ENCODE peak calls at places on chromosomes 11 and 22, in four cellular contexts. One of them, this sample, is unnamed.

GRCh38 chr22:36113121-36113520 is 47.4 kb downstream of the APOL3 start:
- DNase-seq in Panc1: no peak
- DNase-seq in uterus: no peak
- DNase-seq in ovary: no peak
- DNase-seq in this sample: no peak

GRCh38 chr11:67029146-67029545 is 6.2 kb downstream of the SYT12 start:
- DNase-seq in Panc1: no peak
- DNase-seq in uterus: no peak
- DNase-seq in ovary: no peak
- DNase-seq in this sample: no peak

GRCh38 chr11:120832609-120833221 is 191.2 kb upstream of the TBCEL start:
- DNase-seq in Panc1: no peak
- DNase-seq in uterus: no peak
- DNase-seq in ovary: no peak
- DNase-seq in this sample: no peak

GRCh38 chr11:128421577-128421976 is 165.8 kb downstream of the ETS1 start:
- DNase-seq in Panc1: no peak
- DNase-seq in uterus: no peak
- DNase-seq in ovary: no peak
- DNase-seq in this sample: no peak

GRCh38 chr11:124625504-124626168 is 3.0 kb downstream of the TBRG1 start:
- DNase-seq in Panc1: no peak
- DNase-seq in uterus: no peak
- DNase-seq in ovary: no peak
- DNase-seq in this sample: no peak

GRCh38 chr11:409008-409599 is 5.7 kb downstream of the SIGIRR start:
- DNase-seq in Panc1: no peak
- DNase-seq in uterus: no peak
- DNase-seq in ovary: peak; percentile 30
- DNase-seq in this sample: no peak

GRCh38 chr11:61369372-61370348 is 7.5 kb downstream of the TMEM138 start:
- DNase-seq in Panc1: no peak
- DNase-seq in uterus: peak; percentile 83
- DNase-seq in ovary: peak; percentile 75
- DNase-seq in this sample: no peak

GRCh38 chr11:77580712-77581337 is 8.9 kb upstream of the AQP11 start:
- DNase-seq in Panc1: no peak
- DNase-seq in uterus: no peak
- DNase-seq in ovary: no peak
- DNase-seq in this sample: no peak

GRCh38 chr11:1260023-1260501 is 37.2 kb downstream of the MUC5B start:
- DNase-seq in Panc1: peak; percentile 13
- DNase-seq in uterus: no peak
- DNase-seq in ovary: no peak
- DNase-seq in this sample: no peak

GRCh38 chr11:8067929-8068575 is 13.0 kb upstream of the TUB start:
- DNase-seq in Panc1: no peak
- DNase-seq in uterus: no peak
- DNase-seq in ovary: no peak
- DNase-seq in this sample: no peak

GRCh38 chr11:117843666-117844484 is 19.3 kb upstream of the FXYD2 start:
- DNase-seq in Panc1: peak; percentile 54
- DNase-seq in uterus: peak; percentile 86
- DNase-seq in ovary: peak; percentile 90
- DNase-seq in this sample: peak; percentile 28

GRCh38 chr11:124920870-124921609 is 2.0 kb downstream of the HEPN1 start:
- DNase-seq in Panc1: no peak
- DNase-seq in uterus: peak; percentile 53
- DNase-seq in ovary: peak; percentile 86
- DNase-seq in this sample: no peak

GRCh38 chr11:20159680-20160381 is 444 bp downstream of the DBX1 start:
- DNase-seq in Panc1: no peak
- DNase-seq in uterus: no peak
- DNase-seq in ovary: no peak
- DNase-seq in this sample: no peak

GRCh38 chr11:48028909-48029685 is 48.7 kb downstream of the PTPRJ start:
- DNase-seq in Panc1: no peak
- DNase-seq in uterus: no peak
- DNase-seq in ovary: no peak
- DNase-seq in this sample: no peak

GRCh38 chr11:43866520-43866919 is 14.1 kb upstream of the ALKBH3 start:
- DNase-seq in Panc1: no peak
- DNase-seq in uterus: no peak
- DNase-seq in ovary: no peak
- DNase-seq in this sample: no peak

GRCh38 chr22:21972293-21972779 is 10.3 kb downstream of the TOP3B start:
- DNase-seq in Panc1: peak; percentile 33
- DNase-seq in uterus: no peak
- DNase-seq in ovary: no peak
- DNase-seq in this sample: no peak

GRCh38 chr22:47690586-47690985 is 928.1 kb downstream of the TBC1D22A start:
- DNase-seq in Panc1: no peak
- DNase-seq in uterus: no peak
- DNase-seq in ovary: no peak
- DNase-seq in this sample: no peak

GRCh38 chr22:23401910-23402274 is 178.2 kb downstream of the IGLL1 start:
- DNase-seq in Panc1: no peak
- DNase-seq in uterus: no peak
- DNase-seq in ovary: peak; percentile 65
- DNase-seq in this sample: no peak

GRCh38 chr22:23237201-23237798 is 57.0 kb downstream of the BCR start:
- DNase-seq in Panc1: no peak
- DNase-seq in uterus: peak; percentile 64
- DNase-seq in ovary: peak; percentile 67
- DNase-seq in this sample: no peak

GRCh38 chr11:35330924-35331323 is 88.4 kb downstream of the SLC1A2 start:
- DNase-seq in Panc1: no peak
- DNase-seq in uterus: no peak
- DNase-seq in ovary: no peak
- DNase-seq in this sample: no peak

GRCh38 chr11:120516461-120517389 is 5.2 kb downstream of the GRIK4 start:
- DNase-seq in Panc1: no peak
- DNase-seq in uterus: no peak
- DNase-seq in ovary: peak; percentile 23
- DNase-seq in this sample: no peak

GRCh38 chr11:89452780-89453179 is 38.4 kb downstream of the NOX4 start:
- DNase-seq in Panc1: no peak
- DNase-seq in uterus: no peak
- DNase-seq in ovary: no peak
- DNase-seq in this sample: no peak

GRCh38 chr11:8252946-8253345 is 10.7 kb downstream of the LMO1 start:
- DNase-seq in Panc1: no peak
- DNase-seq in uterus: peak; percentile 11
- DNase-seq in ovary: no peak
- DNase-seq in this sample: no peak

GRCh38 chr22:23206915-23207314 is 26.6 kb downstream of the BCR start:
- DNase-seq in Panc1: no peak
- DNase-seq in uterus: no peak
- DNase-seq in ovary: no peak
- DNase-seq in this sample: no peak

GRCh38 chr11:65695459-65696241 is 16.4 kb upstream of the KAT5 start:
- DNase-seq in Panc1: no peak
- DNase-seq in uterus: no peak
- DNase-seq in ovary: no peak
- DNase-seq in this sample: no peak

GRCh38 chr11:121134758-121135312 is 33.8 kb downstream of the TECTA start:
- DNase-seq in Panc1: no peak
- DNase-seq in uterus: no peak
- DNase-seq in ovary: no peak
- DNase-seq in this sample: no peak

DNA sequence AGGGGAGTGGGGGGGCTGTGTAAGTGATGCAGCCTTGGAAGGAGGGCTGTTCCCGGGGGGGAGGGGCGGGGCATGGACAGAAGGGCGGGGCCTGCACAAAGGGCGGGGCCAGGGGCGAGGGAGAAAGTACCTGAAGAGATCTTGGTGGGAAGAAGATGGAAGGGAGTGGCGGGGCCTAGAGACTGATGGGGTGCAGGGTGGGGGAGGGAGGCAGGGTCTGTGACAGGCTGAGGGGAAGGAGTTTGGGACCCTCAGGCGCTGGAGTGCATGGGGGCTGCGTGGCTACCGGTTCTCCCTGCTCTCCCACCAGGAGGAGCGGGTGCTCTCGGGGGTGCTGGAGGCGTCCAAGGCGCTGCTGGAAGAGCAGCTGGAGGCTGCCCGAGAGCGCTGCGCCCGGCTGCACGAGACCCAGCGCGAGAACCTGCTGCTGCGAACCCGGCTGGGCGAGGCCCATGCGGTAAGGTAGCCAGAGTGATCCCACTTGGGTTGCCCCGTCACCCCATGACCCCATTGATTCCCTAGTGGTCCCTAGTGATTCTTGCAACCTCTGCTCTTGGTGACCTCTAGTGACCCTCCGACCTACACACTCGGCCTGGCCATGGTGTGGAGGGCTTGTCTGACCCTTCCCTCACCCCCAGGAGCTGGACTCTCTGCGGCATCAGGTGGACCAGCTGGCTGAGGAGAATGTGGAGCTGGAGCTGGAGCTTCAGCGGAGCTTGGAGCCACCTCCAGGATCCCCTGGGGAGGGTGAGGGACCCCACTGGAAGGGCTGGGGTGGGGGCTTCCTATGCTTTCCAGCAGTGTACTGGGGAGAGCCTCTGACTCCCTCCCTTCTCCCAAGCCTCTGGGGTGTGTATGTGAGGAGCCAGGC is 3.1 kb downstream of the CCDC88B start:
- DNase-seq in Panc1: no peak
- DNase-seq in uterus: no peak
- DNase-seq in ovary: no peak
- DNase-seq in this sample: no peak
- H3K27ac ChIP-seq in Panc1: peak overlapping the region; percentile 67
- H3K27ac ChIP-seq in uterus: no peak overlapping the region
- H3K27ac ChIP-seq in ovary: no peak overlapping the region
- H3K27ac ChIP-seq in this sample: no peak overlapping the region

GRCh38 chr11:57413681-57414080 is 13.2 kb downstream of the SLC43A3 start:
- DNase-seq in Panc1: no peak
- DNase-seq in uterus: no peak
- DNase-seq in ovary: no peak
- DNase-seq in this sample: no peak
- H3K4me1 ChIP-seq in Panc1: no peaks in the 10 kb centered on the region
- H3K4me1 ChIP-seq in uterus: no peaks in the 10 kb centered on the region
- H3K4me1 ChIP-seq in ovary: no peaks in the 10 kb centered on the region
- H3K4me1 ChIP-seq in this sample: no peaks in the 10 kb centered on the region

GRCh38 chr22:24768537-24769374 is 5.8 kb downstream of the PIWIL3 start:
- DNase-seq in Panc1: no peak
- DNase-seq in uterus: no peak
- DNase-seq in ovary: peak; percentile 35
- DNase-seq in this sample: peak; percentile 30
- TF ChIP-seq CTCF in Panc1: peak; percentile 77
- TF ChIP-seq CTCF in uterus: peak; percentile 51
- TF ChIP-seq CTCF in ovary: peak; percentile 38
- TF ChIP-seq CTCF in this sample: peak; percentile 73

GRCh38 chr22:49936018-49936972 is 17.9 kb downstream of the CRELD2 start:
- DNase-seq in Panc1: no peak
- DNase-seq in uterus: peak; percentile 96
- DNase-seq in ovary: peak; percentile 94
- DNase-seq in this sample: peak; percentile 80
- H3K27ac ChIP-seq in Panc1: peak overlapping the region; percentile 68
- H3K27ac ChIP-seq in uterus: peak overlapping the region; percentile 64
- H3K27ac ChIP-seq in ovary: peak overlapping the region; percentile 95
- H3K27ac ChIP-seq in this sample: peak overlapping the region; percentile 74

GRCh38 chr11:12803086-12803826 is 129.0 kb downstream of the TEAD1 start:
- DNase-seq in Panc1: no peak
- DNase-seq in uterus: no peak
- DNase-seq in ovary: no peak
- DNase-seq in this sample: no peak
- H3K4me1 ChIP-seq in Panc1: peaks cover 21% of the 10 kb centered on the region
- H3K4me1 ChIP-seq in uterus: no peaks in the 10 kb centered on the region
- H3K4me1 ChIP-seq in ovary: peaks cover 25% of the 10 kb centered on the region
- H3K4me1 ChIP-seq in this sample: peaks cover 8% of the 10 kb centered on the region

GRCh38 chr11:57460017-57460755 is at the start of gene RTN4RL2:
- DNase-seq in Panc1: no peak
- DNase-seq in uterus: peak; percentile 35
- DNase-seq in ovary: no peak
- DNase-seq in this sample: no peak
- TF ChIP-seq CTCF in Panc1: peak; percentile 61
- TF ChIP-seq CTCF in uterus: no peak
- TF ChIP-seq CTCF in ovary: no peak
- TF ChIP-seq CTCF in this sample: peak; percentile 30